ENCODE peak calls at places on chromosomes 6 and 20, in five cellular contexts. One of them, this sample, is unnamed.

GRCh38 chr6:165891320-165891719 is 228.3 kb upstream of the PDE10A start:
- DNase-seq in caudate nucleus: no peak
- DNase-seq in AG08396: no peak
- DNase-seq in stimulated activated CD4-positive, alpha-beta T cell treated with anti-CD3 and anti-CD28 coated beads, Interleukin-15, amount 100 ng/mL, for 24 hours: no peak
- DNase-seq in M059J: no peak
- DNase-seq in this sample: no peak

GRCh38 chr6:26140254-26140966 is 53.2 kb downstream of the HFE start:
- DNase-seq in caudate nucleus: no peak
- DNase-seq in AG08396: no peak
- DNase-seq in stimulated activated CD4-positive, alpha-beta T cell treated with anti-CD3 and anti-CD28 coated beads, Interleukin-15, amount 100 ng/mL, for 24 hours: no peak
- DNase-seq in M059J: no peak
- DNase-seq in this sample: no peak

GRCh38 chr20:41497186-41497895 is 120.8 kb downstream of the CHD6 start:
- DNase-seq in AG08396: peak
- DNase-seq in M059J: no peak
- DNase-seq in caudate nucleus: no peak
- DNase-seq in stimulated activated CD4-positive, alpha-beta T cell treated with anti-CD3 and anti-CD28 coated beads, Interleukin-15, amount 100 ng/mL, for 24 hours: no peak
- DNase-seq in this sample: no peak

GRCh38 chr6:80769101-80769500 is 662.6 kb downstream of the BCKDHB start:
- DNase-seq in M059J: peak
- DNase-seq in caudate nucleus: no peak
- DNase-seq in stimulated activated CD4-positive, alpha-beta T cell treated with anti-CD3 and anti-CD28 coated beads, Interleukin-15, amount 100 ng/mL, for 24 hours: no peak
- DNase-seq in AG08396: peak
- DNase-seq in this sample: no peak

GRCh38 chr6:129598244-129599187 is 111.5 kb downstream of the ARHGAP18 start:
- DNase-seq in M059J: peak
- DNase-seq in caudate nucleus: no peak
- DNase-seq in stimulated activated CD4-positive, alpha-beta T cell treated with anti-CD3 and anti-CD28 coated beads, Interleukin-15, amount 100 ng/mL, for 24 hours: no peak
- DNase-seq in AG08396: peak
- DNase-seq in this sample: no peak

GRCh38 chr6:149473080-149474052 is 11.4 kb downstream of the ZC3H12D start:
- DNase-seq in M059J: no peak
- DNase-seq in AG08396: no peak
- DNase-seq in caudate nucleus: no peak
- DNase-seq in stimulated activated CD4-positive, alpha-beta T cell treated with anti-CD3 and anti-CD28 coated beads, Interleukin-15, amount 100 ng/mL, for 24 hours: no peak
- DNase-seq in this sample: no peak

GRCh38 chr6:16624631-16625299 is 136.5 kb downstream of the ATXN1 start:
- DNase-seq in caudate nucleus: no peak
- DNase-seq in stimulated activated CD4-positive, alpha-beta T cell treated with anti-CD3 and anti-CD28 coated beads, Interleukin-15, amount 100 ng/mL, for 24 hours: no peak
- DNase-seq in AG08396: no peak
- DNase-seq in M059J: peak
- DNase-seq in this sample: no peak

GRCh38 chr20:13883425-13883824 is 98.6 kb downstream of the NDUFAF5 start:
- DNase-seq in caudate nucleus: no peak
- DNase-seq in M059J: no peak
- DNase-seq in AG08396: no peak
- DNase-seq in stimulated activated CD4-positive, alpha-beta T cell treated with anti-CD3 and anti-CD28 coated beads, Interleukin-15, amount 100 ng/mL, for 24 hours: no peak
- DNase-seq in this sample: no peak

GRCh38 chr20:24970030-24970553 is 21.0 kb downstream of the CST7 start:
- DNase-seq in caudate nucleus: no peak
- DNase-seq in AG08396: no peak
- DNase-seq in stimulated activated CD4-positive, alpha-beta T cell treated with anti-CD3 and anti-CD28 coated beads, Interleukin-15, amount 100 ng/mL, for 24 hours: no peak
- DNase-seq in M059J: no peak
- DNase-seq in this sample: no peak

GRCh38 chr6:26216886-26217713 is 129.9 kb downstream of the HFE start:
- DNase-seq in AG08396: peak
- DNase-seq in stimulated activated CD4-positive, alpha-beta T cell treated with anti-CD3 and anti-CD28 coated beads, Interleukin-15, amount 100 ng/mL, for 24 hours: peak
- DNase-seq in M059J: peak
- DNase-seq in caudate nucleus: peak
- DNase-seq in this sample: peak

GRCh38 chr20:48350291-48350988 is 477.4 kb downstream of the PREX1 start:
- DNase-seq in M059J: peak
- DNase-seq in AG08396: no peak
- DNase-seq in stimulated activated CD4-positive, alpha-beta T cell treated with anti-CD3 and anti-CD28 coated beads, Interleukin-15, amount 100 ng/mL, for 24 hours: no peak
- DNase-seq in caudate nucleus: no peak
- DNase-seq in this sample: no peak

GRCh38 chr6:32212076-32212760 is 11.6 kb downstream of the NOTCH4 start:
- DNase-seq in caudate nucleus: no peak
- DNase-seq in AG08396: no peak
- DNase-seq in M059J: no peak
- DNase-seq in stimulated activated CD4-positive, alpha-beta T cell treated with anti-CD3 and anti-CD28 coated beads, Interleukin-15, amount 100 ng/mL, for 24 hours: no peak
- DNase-seq in this sample: no peak

GRCh38 chr20:39960522-39961420 is 728.3 kb downstream of the MAFB start:
- DNase-seq in M059J: no peak
- DNase-seq in stimulated activated CD4-positive, alpha-beta T cell treated with anti-CD3 and anti-CD28 coated beads, Interleukin-15, amount 100 ng/mL, for 24 hours: no peak
- DNase-seq in caudate nucleus: no peak
- DNase-seq in AG08396: no peak
- DNase-seq in this sample: no peak

GRCh38 chr6:57109905-57110304 is 19.9 kb downstream of the ZNF451 start:
- DNase-seq in stimulated activated CD4-positive, alpha-beta T cell treated with anti-CD3 and anti-CD28 coated beads, Interleukin-15, amount 100 ng/mL, for 24 hours: no peak
- DNase-seq in caudate nucleus: no peak
- DNase-seq in M059J: no peak
- DNase-seq in AG08396: no peak
- DNase-seq in this sample: no peak

GRCh38 chr20:32227744-32228688 is 20.3 kb downstream of the POFUT1 start:
- DNase-seq in M059J: no peak
- DNase-seq in caudate nucleus: no peak
- DNase-seq in AG08396: no peak
- DNase-seq in stimulated activated CD4-positive, alpha-beta T cell treated with anti-CD3 and anti-CD28 coated beads, Interleukin-15, amount 100 ng/mL, for 24 hours: no peak
- DNase-seq in this sample: no peak

GRCh38 chr20:3340443-3340842 is 67.0 kb downstream of the DNAAF9 start:
- DNase-seq in AG08396: no peak
- DNase-seq in stimulated activated CD4-positive, alpha-beta T cell treated with anti-CD3 and anti-CD28 coated beads, Interleukin-15, amount 100 ng/mL, for 24 hours: no peak
- DNase-seq in M059J: no peak
- DNase-seq in caudate nucleus: no peak
- DNase-seq in this sample: no peak

GRCh38 chr20:57507477-57507876 is 17.5 kb downstream of the CTCFL start:
- DNase-seq in caudate nucleus: no peak
- DNase-seq in stimulated activated CD4-positive, alpha-beta T cell treated with anti-CD3 and anti-CD28 coated beads, Interleukin-15, amount 100 ng/mL, for 24 hours: no peak
- DNase-seq in AG08396: no peak
- DNase-seq in M059J: peak
- DNase-seq in this sample: no peak

GRCh38 chr6:4125500-4125899 is 9.9 kb downstream of the ECI2 start:
- DNase-seq in caudate nucleus: no peak
- DNase-seq in M059J: no peak
- DNase-seq in stimulated activated CD4-positive, alpha-beta T cell treated with anti-CD3 and anti-CD28 coated beads, Interleukin-15, amount 100 ng/mL, for 24 hours: no peak
- DNase-seq in AG08396: no peak
- DNase-seq in this sample: no peak

GRCh38 chr6:2229039-2229438 is 16.4 kb downstream of the GMDS start:
- DNase-seq in caudate nucleus: no peak
- DNase-seq in M059J: no peak
- DNase-seq in AG08396: no peak
- DNase-seq in stimulated activated CD4-positive, alpha-beta T cell treated with anti-CD3 and anti-CD28 coated beads, Interleukin-15, amount 100 ng/mL, for 24 hours: no peak
- DNase-seq in this sample: no peak

GRCh38 chr6:39189915-39190544 is 39.2 kb downstream of the KCNK5 start:
- DNase-seq in caudate nucleus: no peak
- DNase-seq in M059J: peak
- DNase-seq in AG08396: peak
- DNase-seq in stimulated activated CD4-positive, alpha-beta T cell treated with anti-CD3 and anti-CD28 coated beads, Interleukin-15, amount 100 ng/mL, for 24 hours: peak
- DNase-seq in this sample: peak

GRCh38 chr6:7042654-7043545 is 64.9 kb upstream of the RREB1 start:
- DNase-seq in stimulated activated CD4-positive, alpha-beta T cell treated with anti-CD3 and anti-CD28 coated beads, Interleukin-15, amount 100 ng/mL, for 24 hours: no peak
- DNase-seq in AG08396: no peak
- DNase-seq in caudate nucleus: no peak
- DNase-seq in M059J: no peak
- DNase-seq in this sample: no peak

GRCh38 chr6:166307082-166307980 is 861 bp downstream of the PRR18 start:
- DNase-seq in stimulated activated CD4-positive, alpha-beta T cell treated with anti-CD3 and anti-CD28 coated beads, Interleukin-15, amount 100 ng/mL, for 24 hours: peak
- DNase-seq in M059J: no peak
- DNase-seq in AG08396: no peak
- DNase-seq in caudate nucleus: no peak
- DNase-seq in this sample: peak

GRCh38 chr20:57142667-57143066 is 123.8 kb downstream of the BMP7 start:
- DNase-seq in caudate nucleus: no peak
- DNase-seq in M059J: no peak
- DNase-seq in stimulated activated CD4-positive, alpha-beta T cell treated with anti-CD3 and anti-CD28 coated beads, Interleukin-15, amount 100 ng/mL, for 24 hours: no peak
- DNase-seq in AG08396: no peak
- DNase-seq in this sample: no peak

GRCh38 chr6:1179571-1180459 is 132.1 kb upstream of the FOXQ1 start:
- DNase-seq in M059J: no peak
- DNase-seq in AG08396: no peak
- DNase-seq in caudate nucleus: no peak
- DNase-seq in stimulated activated CD4-positive, alpha-beta T cell treated with anti-CD3 and anti-CD28 coated beads, Interleukin-15, amount 100 ng/mL, for 24 hours: no peak
- DNase-seq in this sample: no peak

GRCh38 chr6:36721369-36722140 is 23.9 kb downstream of the RAB44 start:
- DNase-seq in M059J: no peak
- DNase-seq in stimulated activated CD4-positive, alpha-beta T cell treated with anti-CD3 and anti-CD28 coated beads, Interleukin-15, amount 100 ng/mL, for 24 hours: no peak
- DNase-seq in AG08396: no peak
- DNase-seq in caudate nucleus: no peak
- DNase-seq in this sample: no peak

GRCh38 chr6:135311446-135312200 is 130.5 kb downstream of the MYB start:
- DNase-seq in AG08396: no peak
- DNase-seq in caudate nucleus: no peak
- DNase-seq in M059J: no peak
- DNase-seq in stimulated activated CD4-positive, alpha-beta T cell treated with anti-CD3 and anti-CD28 coated beads, Interleukin-15, amount 100 ng/mL, for 24 hours: no peak
- DNase-seq in this sample: no peak

GRCh38 chr6:3970097-3970496 is 108.8 kb downstream of the FAM217A start:
- DNase-seq in stimulated activated CD4-positive, alpha-beta T cell treated with anti-CD3 and anti-CD28 coated beads, Interleukin-15, amount 100 ng/mL, for 24 hours: no peak
- DNase-seq in M059J: no peak
- DNase-seq in caudate nucleus: no peak
- DNase-seq in AG08396: no peak
- DNase-seq in this sample: no peak

GRCh38 chr6:99080191-99080590 is 132.4 kb upstream of the FBXL4 start:
- DNase-seq in stimulated activated CD4-positive, alpha-beta T cell treated with anti-CD3 and anti-CD28 coated beads, Interleukin-15, amount 100 ng/mL, for 24 hours: no peak
- DNase-seq in M059J: no peak
- DNase-seq in AG08396: no peak
- DNase-seq in caudate nucleus: no peak
- DNase-seq in this sample: no peak

GRCh38 chr20:16801919-16802651 is 53.9 kb downstream of the OTOR start:
- DNase-seq in AG08396: peak
- DNase-seq in M059J: peak
- DNase-seq in caudate nucleus: peak
- DNase-seq in stimulated activated CD4-positive, alpha-beta T cell treated with anti-CD3 and anti-CD28 coated beads, Interleukin-15, amount 100 ng/mL, for 24 hours: peak
- DNase-seq in this sample: peak

GRCh38 chr6:292506-293184 is 358 bp downstream of the DUSP22 start:
- DNase-seq in caudate nucleus: no peak
- DNase-seq in AG08396: peak
- DNase-seq in stimulated activated CD4-positive, alpha-beta T cell treated with anti-CD3 and anti-CD28 coated beads, Interleukin-15, amount 100 ng/mL, for 24 hours: peak
- DNase-seq in M059J: peak
- DNase-seq in this sample: peak

GRCh38 chr6:111676383-111676782 is 70.7 kb upstream of the TRAF3IP2 start:
- DNase-seq in M059J: no peak
- DNase-seq in AG08396: no peak
- DNase-seq in caudate nucleus: no peak
- DNase-seq in stimulated activated CD4-positive, alpha-beta T cell treated with anti-CD3 and anti-CD28 coated beads, Interleukin-15, amount 100 ng/mL, for 24 hours: no peak
- DNase-seq in this sample: no peak

GRCh38 chr6:124022641-124023040 is 219.0 kb downstream of the NKAIN2 start:
- DNase-seq in caudate nucleus: no peak
- DNase-seq in stimulated activated CD4-positive, alpha-beta T cell treated with anti-CD3 and anti-CD28 coated beads, Interleukin-15, amount 100 ng/mL, for 24 hours: no peak
- DNase-seq in AG08396: no peak
- DNase-seq in M059J: no peak
- DNase-seq in this sample: no peak

GRCh38 chr6:35678021-35678654 is 10.6 kb downstream of the FKBP5 start:
- DNase-seq in stimulated activated CD4-positive, alpha-beta T cell treated with anti-CD3 and anti-CD28 coated beads, Interleukin-15, amount 100 ng/mL, for 24 hours: no peak
- DNase-seq in M059J: peak
- DNase-seq in caudate nucleus: no peak
- DNase-seq in AG08396: no peak
- DNase-seq in this sample: no peak

GRCh38 chr20:57618091-57618765 is 2.0 kb downstream of the ZBP1 start:
- DNase-seq in M059J: peak
- DNase-seq in stimulated activated CD4-positive, alpha-beta T cell treated with anti-CD3 and anti-CD28 coated beads, Interleukin-15, amount 100 ng/mL, for 24 hours: peak
- DNase-seq in AG08396: no peak
- DNase-seq in caudate nucleus: no peak
- DNase-seq in this sample: peak

GRCh38 chr20:57563522-57563921 is 2.6 kb downstream of the PCK1 start:
- DNase-seq in stimulated activated CD4-positive, alpha-beta T cell treated with anti-CD3 and anti-CD28 coated beads, Interleukin-15, amount 100 ng/mL, for 24 hours: no peak
- DNase-seq in M059J: no peak
- DNase-seq in AG08396: no peak
- DNase-seq in caudate nucleus: no peak
- DNase-seq in this sample: no peak

GRCh38 chr20:47400685-47401084 is 44.2 kb upstream of the ZMYND8 start:
- DNase-seq in stimulated activated CD4-positive, alpha-beta T cell treated with anti-CD3 and anti-CD28 coated beads, Interleukin-15, amount 100 ng/mL, for 24 hours: no peak
- DNase-seq in M059J: peak
- DNase-seq in caudate nucleus: no peak
- DNase-seq in AG08396: no peak
- DNase-seq in this sample: no peak

GRCh38 chr20:62913043-62913630 is 13.2 kb downstream of the DIDO1 start:
- DNase-seq in M059J: no peak
- DNase-seq in AG08396: no peak
- DNase-seq in stimulated activated CD4-positive, alpha-beta T cell treated with anti-CD3 and anti-CD28 coated beads, Interleukin-15, amount 100 ng/mL, for 24 hours: no peak
- DNase-seq in caudate nucleus: no peak
- DNase-seq in this sample: no peak

GRCh38 chr6:16205377-16206144 is 32.8 kb upstream of the GMPR start:
- DNase-seq in caudate nucleus: no peak
- DNase-seq in stimulated activated CD4-positive, alpha-beta T cell treated with anti-CD3 and anti-CD28 coated beads, Interleukin-15, amount 100 ng/mL, for 24 hours: no peak
- DNase-seq in M059J: peak
- DNase-seq in AG08396: peak
- DNase-seq in this sample: no peak

GRCh38 chr20:24678351-24679106 is 209.1 kb downstream of the SYNDIG1 start:
- DNase-seq in M059J: no peak
- DNase-seq in AG08396: no peak
- DNase-seq in stimulated activated CD4-positive, alpha-beta T cell treated with anti-CD3 and anti-CD28 coated beads, Interleukin-15, amount 100 ng/mL, for 24 hours: no peak
- DNase-seq in caudate nucleus: no peak
- DNase-seq in this sample: no peak

GRCh38 chr6:82385961-82386360 is 22.3 kb downstream of the TPBG start:
- DNase-seq in M059J: no peak
- DNase-seq in caudate nucleus: no peak
- DNase-seq in stimulated activated CD4-positive, alpha-beta T cell treated with anti-CD3 and anti-CD28 coated beads, Interleukin-15, amount 100 ng/mL, for 24 hours: no peak
- DNase-seq in AG08396: no peak
- DNase-seq in this sample: no peak